ENCODE peak calls at places on chromosomes 2 and 18, in five cellular contexts. H, D, C, Y and A are unnamed samples.

GRCh38 chr2:77862120-77862519 is 339.9 kb upstream of the LRRTM4 start:
- DNase-seq in H (no peak), D (no peak), C (no peak), Y (no peak), A (no peak)

GRCh38 chr18:3966985-3967856 is 487.9 kb downstream of the DLGAP1 start:
- DNase-seq in H (no peak), D (no peak), C (peak), Y (peak), A (no peak)

GRCh38 chr2:133658020-133658903 is 90.0 kb upstream of the NCKAP5 start:
- DNase-seq in H (peak), D (no peak), C (no peak), Y (peak), A (no peak)

GRCh38 chr2:178152033-178152432 is 39.8 kb downstream of the RBM45 start:
- DNase-seq in H (no peak), D (no peak), C (no peak), Y (no peak), A (no peak)

GRCh38 chr2:44075536-44075935 is 79.7 kb upstream of the LRPPRC start:
- DNase-seq in H (no peak), D (no peak), C (no peak), Y (no peak), A (peak)

GRCh38 chr2:33131108-33131507 is 184.4 kb downstream of the LTBP1 start:
- DNase-seq in H (no peak), D (no peak), C (no peak), Y (no peak), A (no peak)

GRCh38 chr2:191148766-191149165 is 2.0 kb downstream of the STAT4 start:
- DNase-seq in H (no peak), D (no peak), C (no peak), Y (no peak), A (no peak)

GRCh38 chr2:165044505-165045303 is 89.4 kb upstream of the SLC38A11 start:
- DNase-seq in H (no peak), D (no peak), C (no peak), Y (no peak), A (no peak)

GRCh38 chr18:49227456-49227855 is 233.0 kb downstream of the DYM start:
- DNase-seq in H (no peak), D (no peak), C (no peak), Y (no peak), A (no peak)

GRCh38 chr2:126687503-126687902 is 31.5 kb downstream of the GYPC start:
- DNase-seq in H (no peak), D (no peak), C (no peak), Y (no peak), A (no peak)

GRCh38 chr2:235005603-235006259 is 53.9 kb downstream of the SH3BP4 start:
- DNase-seq in H (peak), D (peak), C (no peak), Y (peak), A (peak)

GRCh38 chr2:102258386-102259074 is 52.8 kb upstream of the IL1RL1 start:
- DNase-seq in H (no peak), D (no peak), C (no peak), Y (no peak), A (peak)

GRCh38 chr2:240069846-240070245 is 16.5 kb upstream of the OR6B3 start:
- DNase-seq in H (no peak), D (no peak), C (no peak), Y (no peak), A (no peak)

GRCh38 chr2:179546656-179547055 is 282.0 kb upstream of the SESTD1 start:
- DNase-seq in H (no peak), D (no peak), C (no peak), Y (no peak), A (no peak)

GRCh38 chr2:138364554-138365162 is 136.9 kb upstream of the SPOPL start:
- DNase-seq in H (no peak), D (no peak), C (no peak), Y (no peak), A (no peak)

GRCh38 chr2:128690431-128690830 is 371.8 kb upstream of the HS6ST1 start:
- DNase-seq in H (no peak), D (no peak), C (no peak), Y (no peak), A (no peak)
- H3K4me3 ChIP-seq in H (no peak), D (no peak), C (no peak), Y (no peak), A (no peak)

GRCh38 chr18:8708670-8709069 is 3.3 kb downstream of the MTCL1 start:
- DNase-seq in H (no peak), D (no peak), C (no peak), Y (no peak), A (no peak)

GRCh38 chr18:8705941-8706544 is 687 bp downstream of the MTCL1 start:
- DNase-seq in H (no peak), D (peak), C (no peak), Y (peak), A (no peak)

GRCh38 chr18:8706545-8706980 is 1.2 kb downstream of the MTCL1 start:
- DNase-seq in H (no peak), D (no peak), C (no peak), Y (no peak), A (no peak)

GRCh38 chr18:8707946-8708345 is 2.6 kb downstream of the MTCL1 start:
- DNase-seq in H (no peak), D (no peak), C (no peak), Y (no peak), A (no peak)

DNA sequence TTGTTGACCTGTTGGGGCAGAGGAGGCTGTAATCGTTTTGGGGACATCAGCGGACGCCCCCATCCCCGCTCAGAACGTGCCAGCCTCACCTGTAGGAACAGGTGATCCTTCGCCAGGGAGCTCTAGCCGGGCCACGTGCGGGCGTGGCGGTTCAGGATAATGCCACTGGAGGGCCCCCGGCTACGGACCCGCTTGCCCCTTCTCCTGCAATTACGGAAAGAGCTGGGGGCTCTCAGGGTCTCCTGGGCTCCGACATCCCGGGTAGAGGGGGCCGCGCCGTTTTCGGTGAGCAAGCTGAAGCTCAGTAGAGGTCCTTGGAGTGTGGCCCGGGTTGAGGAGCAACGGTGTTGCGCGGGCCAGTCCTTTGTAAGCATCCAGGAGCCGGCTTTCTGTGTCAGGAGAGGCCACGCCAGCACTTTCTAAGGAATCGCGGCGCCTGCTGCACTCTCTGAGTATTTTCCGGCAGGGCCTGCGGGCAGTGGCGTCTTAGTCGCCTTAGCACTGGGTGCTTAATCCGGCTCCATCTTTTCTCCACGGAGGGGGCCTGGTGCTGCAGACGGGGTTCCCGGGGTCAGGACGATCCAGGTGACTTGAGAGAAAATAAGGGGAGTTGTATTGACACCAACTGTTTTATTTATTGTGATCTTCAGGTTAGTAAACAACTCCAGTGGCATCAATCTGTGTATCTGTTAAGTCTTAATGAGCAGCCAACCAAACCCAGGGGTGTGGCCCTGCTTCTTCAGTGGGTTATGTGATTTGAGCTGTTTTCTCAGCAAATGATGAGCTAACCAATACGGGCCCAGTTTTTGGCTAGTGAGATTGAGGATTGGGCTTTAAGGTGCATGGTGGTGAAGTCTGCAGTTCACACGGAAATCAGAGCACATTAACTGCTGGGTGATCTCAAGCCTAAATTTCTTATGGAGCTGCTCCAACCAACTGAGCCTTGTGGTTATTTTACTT is 1.9 kb downstream of the MTCL1 start:
- DNase-seq in H (peak), D (peak), C (no peak), Y (peak), A (no peak)
- H3K4me3 ChIP-seq in H (peak), D (peak), C (no peak), Y (peak), A (peak)

GRCh38 chr2:9897331-9897737 is 54.1 kb downstream of the TAF1B start:
- DNase-seq in H (no peak), D (no peak), C (peak), Y (no peak), A (peak)

GRCh38 chr2:9897796-9898195 is 53.7 kb upstream of the GRHL1 start:
- DNase-seq in H (peak), D (no peak), C (no peak), Y (no peak), A (no peak)

GRCh38 chr2:9892236-9892635 is 49.0 kb downstream of the TAF1B start:
- DNase-seq in H (no peak), D (no peak), C (no peak), Y (no peak), A (no peak)

GRCh38 chr2:9895669-9896068 is 52.4 kb downstream of the TAF1B start:
- DNase-seq in H (no peak), D (no peak), C (no peak), Y (no peak), A (no peak)

DNA sequence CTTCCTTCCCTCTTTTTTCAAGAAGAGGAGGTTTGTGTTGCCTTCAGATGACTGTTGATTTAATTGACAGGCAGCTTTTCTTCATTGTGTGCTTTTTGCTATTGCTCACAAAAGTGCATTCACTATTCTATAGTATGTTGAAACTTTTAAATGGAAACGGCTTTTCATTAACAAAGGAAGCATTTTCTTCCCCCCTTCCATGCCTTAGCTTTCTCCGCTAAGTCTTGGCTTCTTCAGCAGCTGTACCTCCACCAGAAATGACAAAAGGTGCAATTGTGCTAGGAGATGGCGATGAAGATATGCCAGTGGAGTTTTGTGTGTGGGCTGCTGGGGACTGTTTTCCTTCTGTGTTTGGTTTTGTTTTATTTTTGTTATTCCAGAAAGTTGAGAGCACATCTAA is 52.9 kb downstream of the TAF1B start:
- DNase-seq in H (no peak), D (no peak), C (no peak), Y (no peak), A (no peak)
- H3K4me3 ChIP-seq in H (no peak), D (no peak), C (no peak), Y (peak), A (no peak)

GRCh38 chr2:241321911-241322310 is 6.2 kb downstream of the SEPTIN2 start:
- DNase-seq in H (no peak), D (no peak), C (no peak), Y (peak), A (no peak)
- H3K4me3 ChIP-seq in H (no peak), D (no peak), C (no peak), Y (peak), A (no peak)

GRCh38 chr2:22812065-22812680 is 572.8 kb upstream of the KLHL29 start:
- DNase-seq in H (no peak), D (no peak), C (no peak), Y (no peak), A (no peak)

GRCh38 chr2:22821458-22821857 is 563.5 kb upstream of the KLHL29 start:
- DNase-seq in H (no peak), D (no peak), C (no peak), Y (no peak), A (no peak)

DNA sequence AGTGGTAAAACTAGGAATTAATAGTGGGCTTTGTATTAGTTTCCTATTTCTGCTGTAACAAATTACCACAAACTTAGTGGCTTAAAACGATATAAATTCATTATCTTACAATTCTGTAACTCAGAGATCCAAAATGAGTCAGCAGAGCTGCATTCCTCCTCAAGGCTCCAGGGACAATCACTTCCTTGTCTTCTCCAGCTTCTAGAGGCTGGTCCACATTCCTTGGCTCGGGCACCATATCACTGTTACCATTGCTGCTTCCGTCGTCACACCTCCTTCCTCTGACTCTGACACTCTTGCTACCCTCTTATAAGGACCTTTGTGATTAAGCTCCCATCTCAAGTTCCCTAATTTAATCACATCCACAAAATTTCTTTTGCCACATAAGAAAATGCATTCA is 567.8 kb upstream of the KLHL29 start:
- DNase-seq in H (no peak), D (no peak), C (no peak), Y (no peak), A (peak)
- H3K4me3 ChIP-seq in H (no peak), D (no peak), C (no peak), Y (no peak), A (no peak)

GRCh38 chr2:46901611-46902010 is 14.0 kb downstream of the MCFD2 start:
- DNase-seq in H (no peak), D (no peak), C (no peak), Y (no peak), A (no peak)
- H3K4me3 ChIP-seq in H (no peak), D (no peak), C (no peak), Y (peak), A (no peak)

GRCh38 chr2:19351914-19352697 is 6.3 kb downstream of the OSR1 start:
- DNase-seq in H (no peak), D (no peak), C (no peak), Y (peak), A (no peak)

GRCh38 chr2:19348692-19349091 is 9.7 kb downstream of the OSR1 start:
- DNase-seq in H (no peak), D (no peak), C (no peak), Y (no peak), A (no peak)

GRCh38 chr2:19351499-19351898 is 6.9 kb downstream of the OSR1 start:
- DNase-seq in H (no peak), D (no peak), C (no peak), Y (peak), A (no peak)

GRCh38 chr2:19349911-19350677 is 8.3 kb downstream of the OSR1 start:
- DNase-seq in H (peak), D (peak), C (peak), Y (peak), A (no peak)

GRCh38 chr2:19350678-19351401 is 7.6 kb downstream of the OSR1 start:
- DNase-seq in H (no peak), D (no peak), C (no peak), Y (peak), A (no peak)
- H3K4me3 ChIP-seq in H (peak), D (no peak), C (no peak), Y (peak), A (no peak)

DNA sequence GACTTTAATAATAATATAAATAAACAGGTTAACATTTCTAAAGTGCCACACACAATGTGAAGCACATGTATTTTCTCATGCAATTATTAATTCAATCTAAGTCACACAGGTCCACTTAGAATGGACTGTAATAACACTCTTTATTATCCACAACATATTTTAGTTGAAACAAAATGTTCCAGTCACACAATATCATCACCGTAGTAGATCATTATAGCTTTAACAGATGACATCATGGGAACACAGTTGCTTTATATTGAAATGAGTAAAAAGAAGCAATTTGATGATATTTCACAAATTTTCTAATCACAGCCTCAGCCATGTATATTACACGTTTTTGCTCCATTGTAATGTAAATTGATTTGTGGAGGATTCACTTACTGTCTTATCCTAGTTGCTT is 266.3 kb downstream of the MEIS1 start:
- DNase-seq in H (no peak), D (no peak), C (no peak), Y (no peak), A (no peak)
- H3K4me3 ChIP-seq in H (no peak), D (no peak), C (no peak), Y (no peak), A (no peak)

GRCh38 chr2:63048367-63049171 is 2.1 kb upstream of the OTX1 start:
- DNase-seq in H (peak), D (peak), C (no peak), Y (peak), A (no peak)
- H3K4me3 ChIP-seq in H (peak), D (no peak), C (no peak), Y (peak), A (no peak)